ENCODE peak calls at places on chromosome 6, in four cellular contexts. B is activated CD4-positive, CD25-positive, alpha-beta regulatory T cell; I is GM18507; O is DND-41. G is an unnamed sample.

GRCh38 chr6:162852810-162853577 is 125.2 kb downstream of the PACRG start:
- DNase-seq in B (no peak), I (no peak), O (no peak), G (no peak)

GRCh38 chr6:139020689-139021088 is 7.9 kb upstream of the ABRACL start:
- DNase-seq in B (no peak), I (no peak), O (no peak), G (no peak)

GRCh38 chr6:2118136-2118535 is 127.3 kb downstream of the GMDS start:
- DNase-seq in B (no peak), I (no peak), O (no peak), G (no peak)

GRCh38 chr6:75397806-75398465 is 95.7 kb downstream of the FILIP1 start:
- DNase-seq in B (no peak), I (no peak), O (no peak), G (no peak)

GRCh38 chr6:142874676-142875075 is 70.3 kb downstream of the HIVEP2 start:
- DNase-seq in B (no peak), I (no peak), O (no peak), G (no peak)

GRCh38 chr6:123276439-123277045 is 280.5 kb downstream of the CLVS2 start:
- DNase-seq in B (no peak), I (no peak), O (no peak), G (no peak)

GRCh38 chr6:148972481-148972880 is 225.7 kb downstream of the UST start:
- DNase-seq in B (peak), I (peak), O (peak), G (no peak)

GRCh38 chr6:21149460-21149859 is 444.1 kb upstream of the SOX4 start:
- DNase-seq in B (no peak), I (no peak), O (no peak), G (no peak)

GRCh38 chr6:20572940-20573339 is 38.7 kb downstream of the CDKAL1 start:
- DNase-seq in B (no peak), I (no peak), O (no peak), G (no peak)

GRCh38 chr6:120826253-120826652 is 508.0 kb downstream of the TBC1D32 start:
- DNase-seq in B (no peak), I (no peak), O (peak), G (peak)

GRCh38 chr6:43481591-43482242 is 4.3 kb downstream of the TJAP1 start:
- DNase-seq in B (no peak), I (no peak), O (no peak), G (no peak)

GRCh38 chr6:107786709-107787588 is 37.2 kb downstream of the SCML4 start:
- DNase-seq in B (no peak), I (peak), O (peak), G (peak)

GRCh38 chr6:7787137-7787575 is 61.3 kb downstream of the BMP6 start:
- DNase-seq in B (no peak), I (no peak), O (no peak), G (no peak)

GRCh38 chr6:25017932-25018581 is 82.3 kb upstream of the RIPOR2 start:
- DNase-seq in B (peak), I (no peak), O (peak), G (peak)

GRCh38 chr6:36577298-36577697 is 16.9 kb upstream of the SRSF3 start:
- DNase-seq in B (no peak), I (no peak), O (no peak), G (no peak)

GRCh38 chr6:144216668-144217218 is 66.4 kb downstream of the STX11 start:
- DNase-seq in B (peak), I (no peak), O (no peak), G (peak)

GRCh38 chr6:26194329-26194701 is 107.1 kb downstream of the HFE start:
- DNase-seq in B (no peak), I (no peak), O (no peak), G (no peak)

GRCh38 chr6:151044465-151045441 is 179.3 kb downstream of the MTHFD1L start:
- DNase-seq in B (no peak), I (no peak), O (no peak), G (peak)

GRCh38 chr6:38638941-38639497 is 710 bp downstream of the BTBD9 start:
- DNase-seq in B (peak), I (peak), O (no peak), G (peak)

GRCh38 chr6:2744206-2744771 is 6.4 kb downstream of the MYLK4 start:
- DNase-seq in B (no peak), I (no peak), O (no peak), G (no peak)

GRCh38 chr6:32187009-32187709 is 2.8 kb downstream of the PBX2 start:
- DNase-seq in B (no peak), I (no peak), O (no peak), G (no peak)

GRCh38 chr6:95091823-95092436 is 485.4 kb upstream of the MANEA start:
- DNase-seq in B (no peak), I (no peak), O (no peak), G (no peak)

GRCh38 chr6:11241793-11242201 is 9.3 kb upstream of the NEDD9 start:
- DNase-seq in B (no peak), I (no peak), O (no peak), G (no peak)

GRCh38 chr6:26284537-26285142 is 80.4 kb upstream of the BTN3A2 start:
- DNase-seq in B (peak), I (no peak), O (peak), G (no peak)

GRCh38 chr6:15090745-15091384 is 155.0 kb upstream of the JARID2 start:
- DNase-seq in B (no peak), I (no peak), O (no peak), G (no peak)

GRCh38 chr6:41404221-41404866 is 68.9 kb downstream of the NCR2 start:
- DNase-seq in B (no peak), I (no peak), O (no peak), G (no peak)

GRCh38 chr6:28719275-28719940 is 193.7 kb downstream of the GPX5 start:
- DNase-seq in B (no peak), I (no peak), O (no peak), G (no peak)

GRCh38 chr6:41494212-41495115 is 51.7 kb upstream of the FOXP4 start:
- DNase-seq in B (no peak), I (no peak), O (no peak), G (no peak)

GRCh38 chr6:112931835-112932234 is 584.7 kb downstream of the RFPL4B start:
- DNase-seq in B (no peak), I (no peak), O (no peak), G (no peak)

GRCh38 chr6:301929-302705 is 9.8 kb downstream of the DUSP22 start:
- DNase-seq in B (no peak), I (no peak), O (no peak), G (no peak)

GRCh38 chr6:125210667-125211066 is 57.1 kb downstream of the TPD52L1 start:
- DNase-seq in B (no peak), I (no peak), O (no peak), G (no peak)

GRCh38 chr6:139549561-139550070 is 175.2 kb upstream of the CITED2 start:
- DNase-seq in B (no peak), I (no peak), O (no peak), G (no peak)

GRCh38 chr6:30570263-30570662 is 979 bp upstream of the ABCF1 start:
- DNase-seq in B (no peak), I (no peak), O (no peak), G (no peak)

GRCh38 chr6:134908906-134909516 is 40.9 kb downstream of the ALDH8A1 start:
- DNase-seq in B (no peak), I (no peak), O (no peak), G (no peak)

GRCh38 chr6:2970753-2971419 is 481 bp downstream of the SERPINB6 start:
- DNase-seq in B (peak), I (no peak), O (no peak), G (no peak)

GRCh38 chr6:93278241-93278640 is 141.1 kb downstream of the EPHA7 start:
- DNase-seq in B (no peak), I (no peak), O (no peak), G (no peak)

G was measured in GM12891.